ENCODE peak calls at places on chromosomes 11 and 22, in five cellular contexts. One of them, this sample, is unnamed.

GRCh38 chr11:41985799-41986198 is 526.3 kb upstream of the LRRC4C start:
- DNase-seq in CD4-positive, alpha-beta T cell: no peak
- DNase-seq in NCI-H2227 treated with DMSO at 0.1 percent for 48 hours: no peak
- DNase-seq in stimulated activated CD4-positive, alpha-beta T cell treated with anti-CD3 and anti-CD28 coated beads, Interleukin-12 subunit alpha, Interleukin-12 subunit beta, amount 100 ng/mL, for 48 hours: no peak
- DNase-seq in NCI-H526: no peak
- DNase-seq in this sample: no peak

GRCh38 chr11:19905280-19905853 is 192.7 kb downstream of the NAV2 start:
- DNase-seq in NCI-H2227 treated with DMSO at 0.1 percent for 48 hours: peak
- DNase-seq in NCI-H526: peak
- DNase-seq in stimulated activated CD4-positive, alpha-beta T cell treated with anti-CD3 and anti-CD28 coated beads, Interleukin-12 subunit alpha, Interleukin-12 subunit beta, amount 100 ng/mL, for 48 hours: no peak
- DNase-seq in CD4-positive, alpha-beta T cell: no peak
- DNase-seq in this sample: no peak

GRCh38 chr22:48670317-48670716 is 1157.4 kb downstream of the BRD1 start:
- DNase-seq in NCI-H2227 treated with DMSO at 0.1 percent for 48 hours: no peak
- DNase-seq in NCI-H526: no peak
- DNase-seq in CD4-positive, alpha-beta T cell: no peak
- DNase-seq in stimulated activated CD4-positive, alpha-beta T cell treated with anti-CD3 and anti-CD28 coated beads, Interleukin-12 subunit alpha, Interleukin-12 subunit beta, amount 100 ng/mL, for 48 hours: no peak
- DNase-seq in this sample: no peak

GRCh38 chr11:16786131-16786530 is 47.7 kb downstream of the C11orf58 start:
- DNase-seq in stimulated activated CD4-positive, alpha-beta T cell treated with anti-CD3 and anti-CD28 coated beads, Interleukin-12 subunit alpha, Interleukin-12 subunit beta, amount 100 ng/mL, for 48 hours: no peak
- DNase-seq in NCI-H2227 treated with DMSO at 0.1 percent for 48 hours: no peak
- DNase-seq in NCI-H526: no peak
- DNase-seq in CD4-positive, alpha-beta T cell: no peak
- DNase-seq in this sample: no peak

GRCh38 chr22:19648419-19648929 is 65.8 kb upstream of the SEPTIN5 start:
- DNase-seq in CD4-positive, alpha-beta T cell: no peak
- DNase-seq in NCI-H526: no peak
- DNase-seq in NCI-H2227 treated with DMSO at 0.1 percent for 48 hours: no peak
- DNase-seq in stimulated activated CD4-positive, alpha-beta T cell treated with anti-CD3 and anti-CD28 coated beads, Interleukin-12 subunit alpha, Interleukin-12 subunit beta, amount 100 ng/mL, for 48 hours: no peak
- DNase-seq in this sample: no peak

GRCh38 chr11:79173615-79174014 is 267.2 kb downstream of the TENM4 start:
- DNase-seq in stimulated activated CD4-positive, alpha-beta T cell treated with anti-CD3 and anti-CD28 coated beads, Interleukin-12 subunit alpha, Interleukin-12 subunit beta, amount 100 ng/mL, for 48 hours: no peak
- DNase-seq in CD4-positive, alpha-beta T cell: no peak
- DNase-seq in NCI-H526: no peak
- DNase-seq in NCI-H2227 treated with DMSO at 0.1 percent for 48 hours: no peak
- DNase-seq in this sample: no peak

GRCh38 chr11:123187221-123187620 is 7.8 kb downstream of the CLMP start:
- DNase-seq in NCI-H526: no peak
- DNase-seq in stimulated activated CD4-positive, alpha-beta T cell treated with anti-CD3 and anti-CD28 coated beads, Interleukin-12 subunit alpha, Interleukin-12 subunit beta, amount 100 ng/mL, for 48 hours: no peak
- DNase-seq in NCI-H2227 treated with DMSO at 0.1 percent for 48 hours: peak
- DNase-seq in CD4-positive, alpha-beta T cell: no peak
- DNase-seq in this sample: no peak

GRCh38 chr11:74257934-74258553 is 53.4 kb downstream of the P4HA3 start:
- DNase-seq in NCI-H526: no peak
- DNase-seq in NCI-H2227 treated with DMSO at 0.1 percent for 48 hours: no peak
- DNase-seq in stimulated activated CD4-positive, alpha-beta T cell treated with anti-CD3 and anti-CD28 coated beads, Interleukin-12 subunit alpha, Interleukin-12 subunit beta, amount 100 ng/mL, for 48 hours: no peak
- DNase-seq in CD4-positive, alpha-beta T cell: no peak
- DNase-seq in this sample: no peak

GRCh38 chr22:46861968-46862367 is 99.5 kb downstream of the TBC1D22A start:
- DNase-seq in CD4-positive, alpha-beta T cell: no peak
- DNase-seq in stimulated activated CD4-positive, alpha-beta T cell treated with anti-CD3 and anti-CD28 coated beads, Interleukin-12 subunit alpha, Interleukin-12 subunit beta, amount 100 ng/mL, for 48 hours: no peak
- DNase-seq in NCI-H526: no peak
- DNase-seq in NCI-H2227 treated with DMSO at 0.1 percent for 48 hours: no peak
- DNase-seq in this sample: no peak

GRCh38 chr22:32106930-32107329 is 52.2 kb downstream of the C22orf42 start:
- DNase-seq in CD4-positive, alpha-beta T cell: no peak
- DNase-seq in NCI-H526: no peak
- DNase-seq in NCI-H2227 treated with DMSO at 0.1 percent for 48 hours: no peak
- DNase-seq in stimulated activated CD4-positive, alpha-beta T cell treated with anti-CD3 and anti-CD28 coated beads, Interleukin-12 subunit alpha, Interleukin-12 subunit beta, amount 100 ng/mL, for 48 hours: no peak
- DNase-seq in this sample: no peak

GRCh38 chr11:10400856-10401255 is 54.2 kb upstream of the AMPD3 start:
- DNase-seq in CD4-positive, alpha-beta T cell: no peak
- DNase-seq in NCI-H2227 treated with DMSO at 0.1 percent for 48 hours: no peak
- DNase-seq in stimulated activated CD4-positive, alpha-beta T cell treated with anti-CD3 and anti-CD28 coated beads, Interleukin-12 subunit alpha, Interleukin-12 subunit beta, amount 100 ng/mL, for 48 hours: no peak
- DNase-seq in NCI-H526: no peak
- DNase-seq in this sample: no peak

GRCh38 chr11:115244314-115244713 is 259.9 kb downstream of the CADM1 start:
- DNase-seq in NCI-H2227 treated with DMSO at 0.1 percent for 48 hours: no peak
- DNase-seq in stimulated activated CD4-positive, alpha-beta T cell treated with anti-CD3 and anti-CD28 coated beads, Interleukin-12 subunit alpha, Interleukin-12 subunit beta, amount 100 ng/mL, for 48 hours: no peak
- DNase-seq in NCI-H526: no peak
- DNase-seq in CD4-positive, alpha-beta T cell: no peak
- DNase-seq in this sample: no peak

GRCh38 chr22:35150163-35151107 is 84.5 kb downstream of the ISX start:
- DNase-seq in CD4-positive, alpha-beta T cell: peak
- DNase-seq in NCI-H526: peak
- DNase-seq in NCI-H2227 treated with DMSO at 0.1 percent for 48 hours: peak
- DNase-seq in stimulated activated CD4-positive, alpha-beta T cell treated with anti-CD3 and anti-CD28 coated beads, Interleukin-12 subunit alpha, Interleukin-12 subunit beta, amount 100 ng/mL, for 48 hours: peak
- DNase-seq in this sample: peak

GRCh38 chr11:118277312-118277711 is 13.2 kb upstream of the MPZL2 start:
- DNase-seq in NCI-H2227 treated with DMSO at 0.1 percent for 48 hours: no peak
- DNase-seq in CD4-positive, alpha-beta T cell: no peak
- DNase-seq in NCI-H526: no peak
- DNase-seq in stimulated activated CD4-positive, alpha-beta T cell treated with anti-CD3 and anti-CD28 coated beads, Interleukin-12 subunit alpha, Interleukin-12 subunit beta, amount 100 ng/mL, for 48 hours: peak
- DNase-seq in this sample: no peak

GRCh38 chr22:37751449-37752188 is 54.8 kb downstream of the TRIOBP start:
- DNase-seq in NCI-H2227 treated with DMSO at 0.1 percent for 48 hours: no peak
- DNase-seq in CD4-positive, alpha-beta T cell: no peak
- DNase-seq in stimulated activated CD4-positive, alpha-beta T cell treated with anti-CD3 and anti-CD28 coated beads, Interleukin-12 subunit alpha, Interleukin-12 subunit beta, amount 100 ng/mL, for 48 hours: no peak
- DNase-seq in NCI-H526: no peak
- DNase-seq in this sample: no peak

GRCh38 chr11:12245549-12245986 is 131.8 kb upstream of the PARVA start:
- DNase-seq in stimulated activated CD4-positive, alpha-beta T cell treated with anti-CD3 and anti-CD28 coated beads, Interleukin-12 subunit alpha, Interleukin-12 subunit beta, amount 100 ng/mL, for 48 hours: no peak
- DNase-seq in NCI-H526: no peak
- DNase-seq in CD4-positive, alpha-beta T cell: no peak
- DNase-seq in NCI-H2227 treated with DMSO at 0.1 percent for 48 hours: no peak
- DNase-seq in this sample: no peak